ENCODE peak calls at places on chromosomes 4 and X, in ten cellular contexts. One of them, this sample, is unnamed.

GRCh38 chr4:153782567-153782966 is 6.3 kb downstream of the SFRP2 start:
- DNase-seq in astrocyte of the cerebellum: no peak
- DNase-seq in brain microvascular endothelial cell: no peak
- DNase-seq in transverse colon: no peak
- DNase-seq in GM23338: no peak
- DNase-seq in Panc1: no peak
- DNase-seq in fibroblast of pulmonary artery: no peak
- DNase-seq in cardiac muscle cell: no peak
- DNase-seq in HL-60: no peak
- DNase-seq in BE2C: no peak
- DNase-seq in this sample: peak

GRCh38 chrX:110188701-110189558 is 129.0 kb downstream of the AMMECR1 start:
- DNase-seq in Panc1: no peak
- DNase-seq in cardiac muscle cell: no peak
- DNase-seq in fibroblast of pulmonary artery: no peak
- DNase-seq in GM23338: no peak
- DNase-seq in BE2C: no peak
- DNase-seq in HL-60: no peak
- DNase-seq in astrocyte of the cerebellum: peak
- DNase-seq in brain microvascular endothelial cell: no peak
- DNase-seq in transverse colon: no peak
- DNase-seq in this sample: no peak

GRCh38 chrX:31036895-31037294 is 34.9 kb downstream of the FTHL17 start:
- DNase-seq in GM23338: peak
- DNase-seq in fibroblast of pulmonary artery: peak
- DNase-seq in brain microvascular endothelial cell: peak
- DNase-seq in cardiac muscle cell: peak
- DNase-seq in astrocyte of the cerebellum: peak
- DNase-seq in Panc1: peak
- DNase-seq in transverse colon: peak
- DNase-seq in HL-60: peak
- DNase-seq in BE2C: peak
- DNase-seq in this sample: peak

GRCh38 chr4:95120456-95120855 is 362.7 kb downstream of the BMPR1B start:
- DNase-seq in cardiac muscle cell: no peak
- DNase-seq in astrocyte of the cerebellum: no peak
- DNase-seq in fibroblast of pulmonary artery: no peak
- DNase-seq in GM23338: no peak
- DNase-seq in brain microvascular endothelial cell: no peak
- DNase-seq in transverse colon: no peak
- DNase-seq in HL-60: no peak
- DNase-seq in BE2C: no peak
- DNase-seq in Panc1: no peak
- DNase-seq in this sample: no peak

GRCh38 chr4:41394362-41394960 is 137.7 kb downstream of the UCHL1 start:
- DNase-seq in GM23338: no peak
- DNase-seq in transverse colon: no peak
- DNase-seq in cardiac muscle cell: no peak
- DNase-seq in HL-60: no peak
- DNase-seq in Panc1: no peak
- DNase-seq in BE2C: no peak
- DNase-seq in astrocyte of the cerebellum: no peak
- DNase-seq in brain microvascular endothelial cell: no peak
- DNase-seq in fibroblast of pulmonary artery: no peak
- DNase-seq in this sample: no peak

GRCh38 chr4:153257151-153257620 is 52.9 kb downstream of the TRIM2 start:
- DNase-seq in cardiac muscle cell: peak
- DNase-seq in fibroblast of pulmonary artery: peak
- DNase-seq in transverse colon: no peak
- DNase-seq in astrocyte of the cerebellum: no peak
- DNase-seq in BE2C: peak
- DNase-seq in brain microvascular endothelial cell: peak
- DNase-seq in HL-60: no peak
- DNase-seq in GM23338: peak
- DNase-seq in Panc1: no peak
- DNase-seq in this sample: peak

GRCh38 chr4:122827258-122827887 is 742 bp downstream of the FGF2 start:
- DNase-seq in HL-60: no peak
- DNase-seq in cardiac muscle cell: peak
- DNase-seq in Panc1: no peak
- DNase-seq in GM23338: peak
- DNase-seq in brain microvascular endothelial cell: peak
- DNase-seq in astrocyte of the cerebellum: no peak
- DNase-seq in BE2C: peak
- DNase-seq in fibroblast of pulmonary artery: peak
- DNase-seq in transverse colon: peak
- DNase-seq in this sample: peak

GRCh38 chrX:6778547-6779231 is 243.8 kb upstream of the VCX3A start:
- DNase-seq in BE2C: no peak
- DNase-seq in Panc1: no peak
- DNase-seq in astrocyte of the cerebellum: peak
- DNase-seq in transverse colon: no peak
- DNase-seq in brain microvascular endothelial cell: no peak
- DNase-seq in fibroblast of pulmonary artery: no peak
- DNase-seq in GM23338: peak
- DNase-seq in HL-60: no peak
- DNase-seq in cardiac muscle cell: no peak
- DNase-seq in this sample: no peak

GRCh38 chr4:143667461-143667860 is 33.0 kb downstream of the FREM3 start:
- DNase-seq in astrocyte of the cerebellum: peak
- DNase-seq in BE2C: no peak
- DNase-seq in fibroblast of pulmonary artery: peak
- DNase-seq in brain microvascular endothelial cell: peak
- DNase-seq in cardiac muscle cell: peak
- DNase-seq in transverse colon: no peak
- DNase-seq in Panc1: no peak
- DNase-seq in HL-60: no peak
- DNase-seq in GM23338: no peak
- DNase-seq in this sample: peak

GRCh38 chr4:66840178-66840577 is 705.1 kb downstream of the CENPC start:
- DNase-seq in cardiac muscle cell: no peak
- DNase-seq in fibroblast of pulmonary artery: no peak
- DNase-seq in transverse colon: no peak
- DNase-seq in HL-60: no peak
- DNase-seq in BE2C: no peak
- DNase-seq in GM23338: no peak
- DNase-seq in brain microvascular endothelial cell: no peak
- DNase-seq in astrocyte of the cerebellum: no peak
- DNase-seq in Panc1: no peak
- DNase-seq in this sample: no peak

GRCh38 chr4:47154816-47155370 is 123.5 kb downstream of the GABRB1 start:
- DNase-seq in BE2C: no peak
- DNase-seq in cardiac muscle cell: no peak
- DNase-seq in fibroblast of pulmonary artery: no peak
- DNase-seq in astrocyte of the cerebellum: no peak
- DNase-seq in HL-60: no peak
- DNase-seq in Panc1: no peak
- DNase-seq in transverse colon: no peak
- DNase-seq in GM23338: peak
- DNase-seq in brain microvascular endothelial cell: no peak
- DNase-seq in this sample: no peak

GRCh38 chr4:10639100-10639499 is 45.5 kb downstream of the CLNK start:
- DNase-seq in HL-60: no peak
- DNase-seq in Panc1: no peak
- DNase-seq in GM23338: no peak
- DNase-seq in cardiac muscle cell: no peak
- DNase-seq in fibroblast of pulmonary artery: no peak
- DNase-seq in astrocyte of the cerebellum: no peak
- DNase-seq in BE2C: no peak
- DNase-seq in brain microvascular endothelial cell: peak
- DNase-seq in transverse colon: no peak
- DNase-seq in this sample: peak

GRCh38 chrX:7133036-7133412 is 14.5 kb upstream of the STS start:
- DNase-seq in HL-60: no peak
- DNase-seq in cardiac muscle cell: peak
- DNase-seq in fibroblast of pulmonary artery: peak
- DNase-seq in GM23338: no peak
- DNase-seq in astrocyte of the cerebellum: no peak
- DNase-seq in BE2C: no peak
- DNase-seq in brain microvascular endothelial cell: no peak
- DNase-seq in Panc1: no peak
- DNase-seq in transverse colon: no peak
- DNase-seq in this sample: no peak

DNA sequence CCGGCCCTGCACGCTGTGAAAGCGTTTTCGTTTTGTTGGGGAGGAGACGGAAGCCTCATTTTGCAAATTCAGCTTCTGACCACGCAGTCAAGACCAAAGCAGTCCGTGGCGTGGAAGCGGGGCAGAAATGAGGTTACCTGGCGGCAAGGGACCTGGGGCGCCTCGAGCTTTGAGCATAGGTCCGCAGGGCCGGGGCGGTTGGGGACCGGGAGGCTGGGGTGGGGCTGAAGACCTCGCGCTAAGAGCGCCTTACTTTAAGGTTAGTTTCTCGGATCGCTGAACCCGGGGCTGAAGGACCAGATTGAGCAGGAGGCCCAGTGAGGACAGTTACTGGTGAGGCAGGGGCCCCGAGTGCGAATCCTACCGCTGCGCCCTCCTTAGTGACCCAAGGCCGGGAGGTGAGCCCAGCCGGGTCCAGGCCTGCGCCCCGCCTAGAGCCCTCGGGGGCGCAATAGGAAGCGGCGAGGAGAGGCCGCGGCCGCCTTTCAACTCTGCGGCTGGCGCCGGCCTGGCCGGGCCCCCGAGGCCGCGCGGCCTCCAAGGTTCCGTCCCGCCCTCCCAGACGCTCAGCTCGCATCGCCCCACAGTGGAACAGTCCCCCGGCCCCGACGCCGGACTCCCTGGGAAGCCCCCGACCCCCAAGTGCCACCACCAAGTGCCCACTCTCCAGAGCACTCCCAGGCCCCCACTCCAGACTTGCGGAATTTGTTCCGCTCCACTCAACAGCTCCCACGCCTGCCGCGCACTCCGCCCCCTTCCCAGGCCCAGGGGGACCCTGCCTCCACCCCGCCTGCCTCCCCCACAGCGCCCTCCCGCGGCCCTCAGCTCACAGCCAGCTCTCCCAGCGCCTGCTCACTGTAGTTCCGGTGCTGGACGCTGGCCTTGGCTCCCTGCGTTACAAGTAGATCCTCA is 7.6 kb downstream of the MSX1 start:
- DNase-seq in Panc1: no peak
- DNase-seq in astrocyte of the cerebellum: no peak
- DNase-seq in cardiac muscle cell: peak
- DNase-seq in transverse colon: no peak
- DNase-seq in HL-60: no peak
- DNase-seq in GM23338: peak
- DNase-seq in fibroblast of pulmonary artery: no peak
- DNase-seq in BE2C: peak
- DNase-seq in brain microvascular endothelial cell: no peak
- DNase-seq in this sample: no peak
- TF ChIP-seq CTCF in Panc1: no peak
- TF ChIP-seq CTCF in astrocyte of the cerebellum: peak
- TF ChIP-seq CTCF in cardiac muscle cell: peak
- TF ChIP-seq CTCF in transverse colon: no peak
- TF ChIP-seq CTCF in HL-60: no peak
- TF ChIP-seq CTCF in GM23338: peak
- TF ChIP-seq CTCF in fibroblast of pulmonary artery: no peak
- TF ChIP-seq CTCF in BE2C: peak
- TF ChIP-seq CTCF in brain microvascular endothelial cell: peak
- TF ChIP-seq CTCF in this sample: no peak

GRCh38 chr4:76997454-76997853 is 47.9 kb downstream of the SEPTIN11 start:
- DNase-seq in GM23338: no peak
- DNase-seq in Panc1: no peak
- DNase-seq in fibroblast of pulmonary artery: no peak
- DNase-seq in BE2C: no peak
- DNase-seq in brain microvascular endothelial cell: no peak
- DNase-seq in cardiac muscle cell: no peak
- DNase-seq in transverse colon: no peak
- DNase-seq in HL-60: no peak
- DNase-seq in astrocyte of the cerebellum: no peak
- DNase-seq in this sample: no peak

GRCh38 chr4:76990288-76991080 is 40.9 kb downstream of the SEPTIN11 start:
- DNase-seq in Panc1: no peak
- DNase-seq in HL-60: no peak
- DNase-seq in brain microvascular endothelial cell: peak
- DNase-seq in transverse colon: no peak
- DNase-seq in cardiac muscle cell: peak
- DNase-seq in GM23338: no peak
- DNase-seq in fibroblast of pulmonary artery: peak
- DNase-seq in BE2C: no peak
- DNase-seq in astrocyte of the cerebellum: peak
- DNase-seq in this sample: peak

GRCh38 chr4:76996445-76996844 is 46.9 kb downstream of the SEPTIN11 start:
- DNase-seq in transverse colon: no peak
- DNase-seq in brain microvascular endothelial cell: no peak
- DNase-seq in fibroblast of pulmonary artery: no peak
- DNase-seq in GM23338: no peak
- DNase-seq in Panc1: no peak
- DNase-seq in BE2C: no peak
- DNase-seq in cardiac muscle cell: no peak
- DNase-seq in HL-60: no peak
- DNase-seq in astrocyte of the cerebellum: no peak
- DNase-seq in this sample: no peak

GRCh38 chr4:76995776-76996175 is 46.2 kb downstream of the SEPTIN11 start:
- DNase-seq in transverse colon: no peak
- DNase-seq in fibroblast of pulmonary artery: no peak
- DNase-seq in HL-60: no peak
- DNase-seq in astrocyte of the cerebellum: no peak
- DNase-seq in brain microvascular endothelial cell: no peak
- DNase-seq in GM23338: no peak
- DNase-seq in Panc1: no peak
- DNase-seq in cardiac muscle cell: no peak
- DNase-seq in BE2C: no peak
- DNase-seq in this sample: no peak

GRCh38 chr4:76993787-76994641 is 44.5 kb downstream of the SEPTIN11 start:
- DNase-seq in cardiac muscle cell: no peak
- DNase-seq in astrocyte of the cerebellum: no peak
- DNase-seq in brain microvascular endothelial cell: no peak
- DNase-seq in GM23338: no peak
- DNase-seq in Panc1: no peak
- DNase-seq in HL-60: no peak
- DNase-seq in transverse colon: no peak
- DNase-seq in fibroblast of pulmonary artery: no peak
- DNase-seq in BE2C: no peak
- DNase-seq in this sample: no peak
- H3K4me3 ChIP-seq in cardiac muscle cell: no peak
- H3K4me3 ChIP-seq in astrocyte of the cerebellum: no peak
- H3K4me3 ChIP-seq in brain microvascular endothelial cell: no peak
- H3K4me3 ChIP-seq in GM23338: no peak
- H3K4me3 ChIP-seq in Panc1: no peak
- H3K4me3 ChIP-seq in HL-60: no peak
- H3K4me3 ChIP-seq in transverse colon: no peak
- H3K4me3 ChIP-seq in fibroblast of pulmonary artery: no peak
- H3K4me3 ChIP-seq in BE2C: no peak
- H3K4me3 ChIP-seq in this sample: no peak

GRCh38 chr4:8100696-8101095 is 57.9 kb downstream of the ABLIM2 start:
- DNase-seq in astrocyte of the cerebellum: no peak
- DNase-seq in fibroblast of pulmonary artery: peak
- DNase-seq in brain microvascular endothelial cell: no peak
- DNase-seq in transverse colon: no peak
- DNase-seq in Panc1: no peak
- DNase-seq in HL-60: no peak
- DNase-seq in GM23338: no peak
- DNase-seq in cardiac muscle cell: peak
- DNase-seq in BE2C: no peak
- DNase-seq in this sample: no peak
- TF ChIP-seq CTCF in astrocyte of the cerebellum: no peak
- TF ChIP-seq CTCF in fibroblast of pulmonary artery: no peak
- TF ChIP-seq CTCF in brain microvascular endothelial cell: no peak
- TF ChIP-seq CTCF in transverse colon: no peak
- TF ChIP-seq CTCF in Panc1: no peak
- TF ChIP-seq CTCF in HL-60: no peak
- TF ChIP-seq CTCF in GM23338: no peak
- TF ChIP-seq CTCF in cardiac muscle cell: no peak
- TF ChIP-seq CTCF in BE2C: no peak
- TF ChIP-seq CTCF in this sample: no peak

GRCh38 chrX:129577473-129577872 is 37.4 kb downstream of the OCRL start:
- DNase-seq in Panc1: no peak
- DNase-seq in cardiac muscle cell: peak
- DNase-seq in transverse colon: no peak
- DNase-seq in astrocyte of the cerebellum: peak
- DNase-seq in BE2C: peak
- DNase-seq in HL-60: no peak
- DNase-seq in brain microvascular endothelial cell: peak
- DNase-seq in fibroblast of pulmonary artery: peak
- DNase-seq in GM23338: no peak
- DNase-seq in this sample: peak
- H3K4me3 ChIP-seq in Panc1: no peak
- H3K4me3 ChIP-seq in cardiac muscle cell: no peak
- H3K4me3 ChIP-seq in transverse colon: no peak
- H3K4me3 ChIP-seq in astrocyte of the cerebellum: no peak
- H3K4me3 ChIP-seq in BE2C: no peak
- H3K4me3 ChIP-seq in HL-60: no peak
- H3K4me3 ChIP-seq in brain microvascular endothelial cell: no peak
- H3K4me3 ChIP-seq in fibroblast of pulmonary artery: no peak
- H3K4me3 ChIP-seq in GM23338: no peak
- H3K4me3 ChIP-seq in this sample: no peak